ENCODE peak calls at places on chromosomes 11 and 22, in four cellular contexts. I, Z, V and Q are unnamed samples.
A peak's percentile ranks its signal among the peaks of the same experiment; 100 is the strongest.

GRCh38 chr11:124865181-124865901 is at the start of gene ROBO3:
- DNase-seq in I (no peak), Z (peak; percentile 13), V (no peak), Q (no peak)

GRCh38 chr11:96199563-96200025 is 143.4 kb downstream of the MAML2 start:
- DNase-seq in I (no peak), Z (peak; percentile 90), V (no peak), Q (no peak)

GRCh38 chr22:41290262-41291221 is 4.6 kb upstream of the RANGAP1 start:
- DNase-seq in I (no peak), Z (peak; percentile 86), V (no peak), Q (no peak)

GRCh38 chr22:50311606-50312351 is 4.3 kb upstream of the PLXNB2 start:
- DNase-seq in I (no peak), Z (no peak), V (no peak), Q (no peak)

GRCh38 chr22:46067159-46068111 is 82.9 kb upstream of the PPARA start:
- DNase-seq in I (no peak), Z (peak; percentile 56), V (no peak), Q (no peak)

GRCh38 chr11:102279641-102280170 is 37.6 kb upstream of the BIRC3 start:
- DNase-seq in I (no peak), Z (peak; percentile 62), V (no peak), Q (no peak)

GRCh38 chr11:31412946-31413345 is 43.3 kb downstream of the DNAJC24 start:
- DNase-seq in I (no peak), Z (peak; percentile 82), V (no peak), Q (no peak)

GRCh38 chr22:31084811-31085492 is 3.8 kb downstream of the SMTN start:
- DNase-seq in I (peak; percentile 86), Z (peak; percentile 84), V (no peak), Q (no peak)

GRCh38 chr11:133809525-133810178 is 35.7 kb downstream of the SPATA19 start:
- DNase-seq in I (no peak), Z (peak; percentile 1), V (no peak), Q (no peak)

GRCh38 chr11:44961894-44962293 is 11.2 kb upstream of the TP53I11 start:
- DNase-seq in I (no peak), Z (no peak), V (no peak), Q (no peak)

GRCh38 chr11:102289510-102290078 is 27.7 kb upstream of the BIRC3 start:
- DNase-seq in I (no peak), Z (no peak), V (no peak), Q (no peak)

GRCh38 chr11:134024420-134025085 is 44.3 kb upstream of the JAM3 start:
- DNase-seq in I (no peak), Z (peak; percentile 73), V (no peak), Q (peak; percentile 85)

GRCh38 chr11:128503231-128503991 is 83.9 kb downstream of the ETS1 start:
- DNase-seq in I (no peak), Z (peak; percentile 96), V (no peak), Q (no peak)

GRCh38 chr22:47600791-47601400 is 838.4 kb downstream of the TBC1D22A start:
- DNase-seq in I (no peak), Z (no peak), V (no peak), Q (no peak)

GRCh38 chr11:82754410-82754809 is 20.7 kb upstream of the FAM181B start:
- DNase-seq in I (no peak), Z (peak; percentile 5), V (no peak), Q (no peak)

GRCh38 chr22:36846271-36846670 is 14.5 kb upstream of the NCF4 start:
- DNase-seq in I (no peak), Z (no peak), V (no peak), Q (no peak)

GRCh38 chr11:46277313-46277622 is 194 bp upstream of the CREB3L1 start:
- DNase-seq in I (no peak), Z (peak; percentile 61), V (peak; percentile 6), Q (peak; percentile 86)

GRCh38 chr11:117828641-117829368 is 4.3 kb upstream of the FXYD2 start:
- DNase-seq in I (no peak), Z (peak; percentile 86), V (no peak), Q (no peak)

GRCh38 chr11:10514210-10514609 is 26.8 kb downstream of the RNF141 start:
- DNase-seq in I (peak; percentile 11), Z (no peak), V (no peak), Q (no peak)

GRCh38 chr11:126791446-126791845 is 209.1 kb downstream of the KIRREL3 start:
- DNase-seq in I (no peak), Z (no peak), V (no peak), Q (no peak)

GRCh38 chr22:49212466-49212865 is 615.2 kb downstream of the BRD1 start:
- DNase-seq in I (no peak), Z (no peak), V (no peak), Q (no peak)